ENCODE peak calls at places on chromosomes 11 and 22, in seven cellular contexts. X is Peyer's patch; M is CD8-positive, alpha-beta memory T cell; S is breast epithelium; C is AG10803; B is cardiac muscle cell; D is astrocyte of the spinal cord. V is an unnamed sample.
A peak's percentile ranks its signal among the peaks of the same experiment; 100 is the strongest.

GRCh38 chr11:93340223-93340622 is 9.7 kb downstream of the DEUP1 start:
- DNase-seq in C (no peak), M (no peak), X (no peak), S (no peak), D (no peak), B (peak; percentile 1), V (no peak)

GRCh38 chr11:65043881-65044501 is 3.0 kb downstream of the SAC3D1 start:
- DNase-seq in X (no peak), D (no peak), C (peak; percentile 58), M (no peak), B (no peak), S (no peak), V (no peak)

GRCh38 chr11:112504056-112504455 is 243.4 kb upstream of the PLET1 start:
- DNase-seq in M (no peak), D (no peak), X (no peak), C (peak; percentile 41), B (no peak), S (no peak), V (no peak)

GRCh38 chr11:21514298-21514697 is 678.6 kb upstream of the ANO5 start:
- DNase-seq in S (no peak), B (peak; percentile 53), M (no peak), C (no peak), X (no peak), D (no peak), V (no peak)

GRCh38 chr11:9797300-9797699 is 133.4 kb downstream of the SWAP70 start:
- DNase-seq in M (no peak), X (no peak), B (no peak), S (no peak), C (peak; percentile 43), D (no peak), V (no peak)

GRCh38 chr22:35443338-35443737 is 43.4 kb downstream of the MCM5 start:
- DNase-seq in C (no peak), S (no peak), X (no peak), M (no peak), B (no peak), D (no peak), V (no peak)

GRCh38 chr11:85762226-85762625 is 48.7 kb downstream of the SYTL2 start:
- DNase-seq in S (no peak), D (no peak), C (no peak), M (no peak), B (no peak), X (no peak), V (no peak)

GRCh38 chr11:102079625-102080024 is 30.6 kb upstream of the YAP1 start:
- DNase-seq in C (no peak), M (no peak), D (no peak), X (no peak), S (no peak), B (no peak), V (no peak)

GRCh38 chr22:37345863-37346514 is 63.7 kb downstream of the CYTH4 start:
- DNase-seq in M (no peak), B (no peak), C (peak; percentile 96), X (no peak), D (peak; percentile 71), S (no peak), V (no peak)

GRCh38 chr11:35811783-35812182 is 132.1 kb upstream of the LDLRAD3 start:
- DNase-seq in B (no peak), X (no peak), D (no peak), M (no peak), C (no peak), S (no peak), V (no peak)

GRCh38 chr11:119942021-119942420 is 195.9 kb downstream of the TRIM29 start:
- DNase-seq in S (no peak), X (no peak), M (no peak), C (no peak), D (no peak), B (no peak), V (no peak)

GRCh38 chr11:81237139-81237538 is 1496.5 kb downstream of the FAM181B start:
- DNase-seq in B (peak; percentile 68), C (peak; percentile 0), X (no peak), S (no peak), D (peak; percentile 50), M (no peak), V (no peak)

GRCh38 chr22:43859621-43860020 is 2.7 kb downstream of the SULT4A1 start:
- DNase-seq in M (no peak), S (peak; percentile 44), D (no peak), B (no peak), X (no peak), C (no peak), V (no peak)

GRCh38 chr11:67354314-67355022 is 1.1 kb upstream of the POLD4 start:
- DNase-seq in B (no peak), C (peak; percentile 91), D (peak; percentile 93), X (no peak), M (no peak), S (no peak), V (no peak)

GRCh38 chr11:118294053-118294452 is 10.5 kb upstream of the CD3E start:
- DNase-seq in X (no peak), B (no peak), M (no peak), S (no peak), D (no peak), C (no peak), V (no peak)

GRCh38 chr11:5300246-5300645 is 1.5 kb downstream of the OR51B4 start:
- DNase-seq in C (no peak), S (no peak), M (no peak), X (no peak), B (no peak), D (no peak), V (no peak)

GRCh38 chr22:29171721-29172120 is 34.0 kb upstream of the EMID1 start:
- DNase-seq in M (no peak), S (no peak), C (no peak), B (no peak), X (no peak), D (no peak), V (no peak)

GRCh38 chr11:93895106-93895862 is 44.9 kb upstream of the VSTM5 start:
- DNase-seq in B (peak; percentile 56), X (no peak), D (peak; percentile 87), M (peak; percentile 15), S (no peak), C (peak; percentile 92), V (no peak)

GRCh38 chr11:281486-282161 is 3.4 kb downstream of the NLRP6 start:
- DNase-seq in M (no peak), S (peak; percentile 28), B (no peak), X (no peak), C (no peak), D (no peak), V (no peak)
- H3K4me3 ChIP-seq in M (peak overlapping the region; percentile 70), S (peak overlapping the region; percentile 59), B (no peak overlapping the region), X (peak overlapping the region; percentile 52), C (no peak overlapping the region), D (no peak overlapping the region), V (peak overlapping the region; percentile 63)

GRCh38 chr11:771617-772204 is 5.6 kb downstream of the GATD1 start:
- DNase-seq in X (no peak), S (no peak), C (no peak), M (no peak), D (no peak), B (no peak), V (no peak)
- H3K4me3 ChIP-seq in X (no peak overlapping the region), S (no peak overlapping the region), C (no peak overlapping the region), M (no peak overlapping the region), D (no peak overlapping the region), B (no peak overlapping the region), V (no peak overlapping the region)

GRCh38 chr22:27046603-27047002 is 389.2 kb downstream of the MIAT start:
- DNase-seq in M (no peak), B (no peak), S (no peak), D (no peak), X (no peak), C (no peak), V (no peak)

GRCh38 chr22:27043246-27043645 is 385.9 kb downstream of the MIAT start:
- DNase-seq in M (no peak), B (no peak), C (no peak), X (no peak), S (no peak), D (no peak), V (no peak)

GRCh38 chr22:27046126-27046525 is 388.7 kb downstream of the MIAT start:
- DNase-seq in D (no peak), X (no peak), M (no peak), C (no peak), S (no peak), B (no peak), V (no peak)

GRCh38 chr22:27041745-27042144 is 384.4 kb downstream of the MIAT start:
- DNase-seq in S (no peak), B (peak; percentile 92), C (no peak), D (no peak), M (no peak), X (no peak), V (no peak)

DNA sequence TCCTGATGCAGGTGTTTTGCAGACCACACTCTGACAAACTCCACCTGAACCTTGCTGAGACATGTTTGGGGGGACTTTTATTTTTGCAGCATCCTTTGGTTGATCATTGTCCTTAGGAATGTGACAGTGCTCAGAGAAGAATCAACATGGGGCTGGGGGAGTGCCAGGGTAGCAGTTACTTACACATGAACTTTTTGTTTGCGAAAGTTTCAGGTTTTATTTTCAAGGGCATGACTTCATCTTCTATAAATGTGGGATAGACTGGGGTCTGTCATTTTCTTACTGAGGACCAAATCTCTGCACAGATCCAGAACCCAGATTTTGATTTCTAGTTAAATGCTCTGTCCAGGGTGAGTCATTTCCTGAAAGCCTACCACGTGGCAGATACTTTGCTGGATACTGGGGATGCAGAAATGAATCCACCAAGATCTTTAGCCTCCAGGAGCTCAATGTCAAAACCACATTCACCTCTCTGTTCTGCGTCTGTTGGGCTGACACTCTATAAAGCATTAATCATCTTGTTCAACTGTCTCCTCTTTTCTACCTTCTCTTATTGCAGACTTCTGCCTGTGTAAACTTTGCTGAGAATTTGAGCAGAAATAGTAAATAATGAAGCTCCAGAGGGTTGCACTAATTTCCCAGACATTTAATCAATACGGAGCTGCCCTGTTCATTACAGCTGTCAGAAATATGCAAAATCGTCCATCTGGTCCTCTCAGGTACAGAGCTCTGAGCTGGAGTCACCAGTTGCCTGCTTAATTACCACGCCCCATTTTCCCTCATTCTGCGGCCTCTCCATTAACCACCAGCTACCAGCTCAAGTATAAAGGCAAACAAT is 387.9 kb downstream of the MIAT start:
- DNase-seq in M (no peak), X (no peak), S (no peak), D (peak; percentile 55), B (no peak), C (peak; percentile 46), V (no peak)
- H3K4me3 ChIP-seq in M (no peak overlapping the region), X (no peak overlapping the region), S (no peak overlapping the region), D (no peak overlapping the region), B (no peak overlapping the region), C (no peak overlapping the region), V (no peak overlapping the region)

DNA sequence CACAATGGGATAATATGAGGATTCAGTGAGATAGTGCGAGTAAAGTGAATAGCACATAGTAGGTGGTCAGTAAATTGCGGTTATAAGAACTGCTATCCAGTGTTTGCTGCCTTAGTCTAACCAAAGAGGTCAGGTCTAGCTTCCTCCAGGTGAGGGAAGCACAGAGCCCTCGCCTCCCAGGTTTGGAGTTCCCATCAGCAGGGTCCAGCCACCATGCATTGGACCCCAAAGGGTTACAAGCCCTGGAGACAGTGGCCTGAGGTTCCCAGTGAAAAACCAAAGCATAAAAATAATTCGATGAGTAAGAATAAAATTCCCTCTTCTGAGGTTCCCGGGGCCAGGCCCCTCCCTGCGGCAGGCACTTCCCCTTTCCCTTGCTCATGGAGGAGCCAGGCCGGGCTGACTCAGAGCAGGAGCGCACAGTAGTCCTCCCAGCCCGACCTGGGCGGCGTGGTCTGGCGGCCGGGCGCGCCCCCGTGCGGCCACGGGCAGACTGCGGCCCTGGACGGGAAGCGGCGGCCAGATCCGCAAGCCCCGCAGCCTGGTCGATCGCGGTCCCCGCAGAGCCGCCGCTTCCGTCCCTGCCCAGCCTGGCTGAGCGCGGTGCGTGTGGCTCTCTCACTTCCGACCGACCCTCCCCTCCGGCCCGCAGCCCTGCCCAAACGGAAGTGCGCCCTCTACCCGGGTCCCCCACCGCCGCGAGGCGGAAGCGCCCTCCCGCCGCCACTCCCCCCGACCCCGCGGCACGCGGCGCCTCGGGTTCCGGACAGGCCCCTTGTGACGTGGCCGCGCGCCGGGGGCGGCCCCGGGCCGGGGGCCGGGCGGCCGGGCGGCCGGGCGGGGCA is at the start of gene SLC39A13:
- DNase-seq in X (peak; percentile 92), M (peak; percentile 90), C (peak; percentile 96), B (peak; percentile 96), D (peak; percentile 97), S (peak; percentile 95), V (peak; percentile 87)
- H3K4me3 ChIP-seq in X (peak within 1 kb of the TSS; percentile 72), M (peak within 1 kb of the TSS; percentile 72), C (peak within 1 kb of the TSS; percentile 98), B (peak within 1 kb of the TSS; percentile 61), D (peak within 1 kb of the TSS; percentile 82), S (peak within 1 kb of the TSS; percentile 91), V (peak within 1 kb of the TSS; percentile 89)

V was measured in effector memory CD4-positive, alpha-beta T cell.